ENCODE peak calls at places on chromosomes 12 and 14, in six cellular contexts. One of them, this sample, is unnamed.

GRCh38 chr12:109894939-109895338 is 5.1 kb upstream of the TCHP start:
- DNase-seq in IMR-90: no peak
- DNase-seq in H9: no peak
- DNase-seq in neuronal stem cell: no peak
- DNase-seq in mesenchymal stem cell: no peak
- DNase-seq in H1: no peak
- DNase-seq in this sample: no peak

GRCh38 chr12:131273291-131273845 is 319.7 kb downstream of the ADGRD1 start:
- DNase-seq in IMR-90: no peak
- DNase-seq in H9: no peak
- DNase-seq in neuronal stem cell: no peak
- DNase-seq in mesenchymal stem cell: no peak
- DNase-seq in H1: no peak
- DNase-seq in this sample: no peak

GRCh38 chr14:89767861-89768268 is 186.7 kb downstream of the EFCAB11 start:
- DNase-seq in IMR-90: peak
- DNase-seq in H9: peak
- DNase-seq in neuronal stem cell: peak
- DNase-seq in mesenchymal stem cell: peak
- DNase-seq in H1: no peak
- DNase-seq in this sample: peak

GRCh38 chr14:71143391-71144290 is 236.4 kb downstream of the PCNX1 start:
- DNase-seq in IMR-90: peak
- DNase-seq in H9: no peak
- DNase-seq in neuronal stem cell: no peak
- DNase-seq in mesenchymal stem cell: peak
- DNase-seq in H1: no peak
- DNase-seq in this sample: peak

GRCh38 chr12:119868992-119869391 is 8.1 kb downstream of the CIT start:
- DNase-seq in IMR-90: peak
- DNase-seq in H9: no peak
- DNase-seq in neuronal stem cell: no peak
- DNase-seq in mesenchymal stem cell: no peak
- DNase-seq in H1: no peak
- DNase-seq in this sample: no peak

GRCh38 chr12:56053407-56053893 is 11.7 kb downstream of the RPS26 start:
- DNase-seq in IMR-90: no peak
- DNase-seq in H9: no peak
- DNase-seq in neuronal stem cell: no peak
- DNase-seq in mesenchymal stem cell: no peak
- DNase-seq in H1: no peak
- DNase-seq in this sample: no peak

GRCh38 chr14:96051642-96052540 is 12.7 kb downstream of the C14orf132 start:
- DNase-seq in IMR-90: peak
- DNase-seq in H9: peak
- DNase-seq in neuronal stem cell: no peak
- DNase-seq in mesenchymal stem cell: no peak
- DNase-seq in H1: peak
- DNase-seq in this sample: peak

GRCh38 chr12:117235261-117235660 is 45.0 kb upstream of the FBXO21 start:
- DNase-seq in IMR-90: no peak
- DNase-seq in H9: no peak
- DNase-seq in neuronal stem cell: no peak
- DNase-seq in mesenchymal stem cell: no peak
- DNase-seq in H1: no peak
- DNase-seq in this sample: no peak

GRCh38 chr12:20050166-20050565 is 318.2 kb upstream of the PDE3A start:
- DNase-seq in IMR-90: no peak
- DNase-seq in H9: no peak
- DNase-seq in neuronal stem cell: no peak
- DNase-seq in mesenchymal stem cell: peak
- DNase-seq in H1: no peak
- DNase-seq in this sample: no peak

GRCh38 chr12:70243510-70244331 is 488 bp downstream of the CNOT2 start:
- DNase-seq in IMR-90: peak
- DNase-seq in H9: peak
- DNase-seq in neuronal stem cell: peak
- DNase-seq in mesenchymal stem cell: peak
- DNase-seq in H1: peak
- DNase-seq in this sample: peak

GRCh38 chr12:104956870-104957301 is 1.2 kb downstream of the SLC41A2 start:
- DNase-seq in IMR-90: peak
- DNase-seq in H9: no peak
- DNase-seq in neuronal stem cell: no peak
- DNase-seq in mesenchymal stem cell: no peak
- DNase-seq in H1: no peak
- DNase-seq in this sample: no peak

GRCh38 chr12:116266220-116266619 is 11.3 kb downstream of the MED13L start:
- DNase-seq in IMR-90: peak
- DNase-seq in H9: no peak
- DNase-seq in neuronal stem cell: no peak
- DNase-seq in mesenchymal stem cell: peak
- DNase-seq in H1: no peak
- DNase-seq in this sample: no peak

GRCh38 chr12:103561174-103561573 is 25.9 kb upstream of the STAB2 start:
- DNase-seq in IMR-90: no peak
- DNase-seq in H9: no peak
- DNase-seq in neuronal stem cell: no peak
- DNase-seq in mesenchymal stem cell: peak
- DNase-seq in H1: no peak
- DNase-seq in this sample: peak

GRCh38 chr12:121753844-121754264 is 39.6 kb downstream of the RHOF start:
- DNase-seq in IMR-90: no peak
- DNase-seq in H9: no peak
- DNase-seq in neuronal stem cell: no peak
- DNase-seq in mesenchymal stem cell: no peak
- DNase-seq in H1: no peak
- DNase-seq in this sample: no peak

GRCh38 chr12:49562831-49563230 is 5.1 kb downstream of the MCRS1 start:
- DNase-seq in IMR-90: no peak
- DNase-seq in H9: no peak
- DNase-seq in neuronal stem cell: no peak
- DNase-seq in mesenchymal stem cell: no peak
- DNase-seq in H1: no peak
- DNase-seq in this sample: no peak

GRCh38 chr12:4024701-4025419 is 151.7 kb upstream of the PARP11 start:
- DNase-seq in IMR-90: no peak
- DNase-seq in H9: peak
- DNase-seq in neuronal stem cell: no peak
- DNase-seq in mesenchymal stem cell: no peak
- DNase-seq in H1: peak
- DNase-seq in this sample: no peak

GRCh38 chr12:4030938-4031702 is 157.9 kb upstream of the PARP11 start:
- DNase-seq in IMR-90: peak
- DNase-seq in H9: peak
- DNase-seq in neuronal stem cell: peak
- DNase-seq in mesenchymal stem cell: peak
- DNase-seq in H1: peak
- DNase-seq in this sample: peak

GRCh38 chr12:4026476-4026875 is 153.3 kb upstream of the PARP11 start:
- DNase-seq in IMR-90: no peak
- DNase-seq in H9: no peak
- DNase-seq in neuronal stem cell: no peak
- DNase-seq in mesenchymal stem cell: no peak
- DNase-seq in H1: no peak
- DNase-seq in this sample: no peak

GRCh38 chr12:4027412-4027811 is 154.2 kb upstream of the PARP11 start:
- DNase-seq in IMR-90: peak
- DNase-seq in H9: no peak
- DNase-seq in neuronal stem cell: no peak
- DNase-seq in mesenchymal stem cell: peak
- DNase-seq in H1: no peak
- DNase-seq in this sample: no peak

DNA sequence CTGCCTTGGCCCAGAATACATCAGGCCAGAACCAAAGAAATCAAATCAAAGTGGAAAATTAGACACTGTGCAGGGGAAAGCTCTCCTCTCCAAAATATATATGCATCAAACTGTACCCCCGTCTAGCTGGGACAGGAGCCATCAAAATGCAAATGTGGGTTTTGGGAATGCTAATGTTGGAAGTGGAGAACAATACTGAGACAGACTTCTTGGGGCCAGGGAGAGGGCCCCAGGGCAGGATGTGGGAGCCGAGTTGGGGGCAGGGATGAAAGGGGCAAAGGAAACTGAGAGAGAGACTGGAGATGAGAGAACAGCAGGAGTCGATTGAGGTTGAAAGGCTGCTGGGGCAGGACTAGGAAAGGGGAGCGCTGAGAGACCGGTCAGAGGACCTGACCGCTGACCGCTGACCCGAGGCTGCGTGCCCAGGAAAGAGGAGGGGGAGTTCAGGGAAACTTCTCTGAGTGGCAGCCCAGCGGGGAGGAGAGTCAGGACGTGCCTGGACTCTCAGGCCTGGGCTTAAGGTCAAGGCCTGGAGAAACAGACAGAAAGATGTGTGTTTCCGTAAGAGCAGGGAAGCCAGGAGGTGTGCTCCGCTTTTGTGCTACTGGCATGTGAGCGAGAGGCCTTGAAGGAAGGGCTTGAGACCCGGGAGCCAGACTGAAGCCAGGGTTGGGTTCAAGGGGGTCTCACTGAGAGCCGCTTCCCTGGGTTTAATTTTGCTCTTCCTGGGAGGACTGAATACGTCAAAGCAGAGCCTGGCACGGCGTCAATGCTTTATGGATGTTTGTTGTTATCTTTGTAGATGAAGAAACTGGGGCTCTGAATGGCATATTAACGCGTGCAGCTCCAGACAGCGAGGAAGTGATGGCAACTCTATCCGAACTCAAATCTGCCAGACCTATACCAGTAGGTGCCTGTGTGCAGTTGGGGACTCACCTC is 152.5 kb upstream of the PARP11 start:
- DNase-seq in IMR-90: no peak
- DNase-seq in H9: peak
- DNase-seq in neuronal stem cell: no peak
- DNase-seq in mesenchymal stem cell: peak
- DNase-seq in H1: peak
- DNase-seq in this sample: no peak
- H2BK120ac ChIP-seq in IMR-90: no peak
- H2BK120ac ChIP-seq in H9: no peak
- H2BK120ac ChIP-seq in neuronal stem cell: no peak
- H2BK120ac ChIP-seq in mesenchymal stem cell: peak
- H2BK120ac ChIP-seq in H1: peak
- H2BK120ac ChIP-seq in this sample: peak

DNA sequence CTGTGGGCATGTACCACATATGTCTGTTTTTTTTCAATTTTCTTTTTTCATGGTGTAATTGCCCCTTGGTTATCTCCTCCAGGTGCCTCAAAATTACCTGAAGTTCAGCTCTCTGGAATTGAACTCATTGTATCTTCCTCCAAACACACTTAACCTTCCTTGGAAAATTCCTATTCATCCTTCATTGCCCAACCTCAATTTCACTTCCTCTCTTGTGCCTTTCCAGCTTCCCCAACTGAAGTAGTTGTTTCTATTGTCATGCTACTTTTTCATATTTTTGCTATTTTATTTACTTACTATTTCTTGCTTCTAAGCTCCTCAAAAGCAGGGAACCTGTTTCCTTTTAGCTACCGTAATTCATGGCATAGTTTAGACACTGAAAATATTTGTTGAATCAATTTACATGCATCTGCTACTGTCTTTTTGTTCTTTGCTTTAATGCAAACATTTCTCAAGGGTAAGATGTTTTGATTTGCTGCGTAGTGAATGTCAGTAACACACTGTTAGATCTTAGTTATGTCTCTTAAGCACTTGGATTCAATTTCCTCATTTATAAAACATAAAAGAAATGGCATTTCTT is 37.0 kb upstream of the STXBP6 start:
- DNase-seq in IMR-90: no peak
- DNase-seq in H9: no peak
- DNase-seq in neuronal stem cell: no peak
- DNase-seq in mesenchymal stem cell: no peak
- DNase-seq in H1: no peak
- DNase-seq in this sample: no peak
- H2AFZ ChIP-seq in IMR-90: no peak
- H2AFZ ChIP-seq in H9: no peak
- H2AFZ ChIP-seq in neuronal stem cell: no peak
- H2AFZ ChIP-seq in mesenchymal stem cell: no peak
- H2AFZ ChIP-seq in H1: no peak
- H2AFZ ChIP-seq in this sample: no peak

GRCh38 chr12:107196681-107197080 is 103.3 kb upstream of the CRY1 start:
- DNase-seq in IMR-90: peak
- DNase-seq in H9: no peak
- DNase-seq in neuronal stem cell: no peak
- DNase-seq in mesenchymal stem cell: no peak
- DNase-seq in H1: no peak
- DNase-seq in this sample: no peak
- H2BK120ac ChIP-seq in IMR-90: no peak
- H2BK120ac ChIP-seq in H9: no peak
- H2BK120ac ChIP-seq in neuronal stem cell: no peak
- H2BK120ac ChIP-seq in mesenchymal stem cell: no peak
- H2BK120ac ChIP-seq in H1: no peak
- H2BK120ac ChIP-seq in this sample: no peak

DNA sequence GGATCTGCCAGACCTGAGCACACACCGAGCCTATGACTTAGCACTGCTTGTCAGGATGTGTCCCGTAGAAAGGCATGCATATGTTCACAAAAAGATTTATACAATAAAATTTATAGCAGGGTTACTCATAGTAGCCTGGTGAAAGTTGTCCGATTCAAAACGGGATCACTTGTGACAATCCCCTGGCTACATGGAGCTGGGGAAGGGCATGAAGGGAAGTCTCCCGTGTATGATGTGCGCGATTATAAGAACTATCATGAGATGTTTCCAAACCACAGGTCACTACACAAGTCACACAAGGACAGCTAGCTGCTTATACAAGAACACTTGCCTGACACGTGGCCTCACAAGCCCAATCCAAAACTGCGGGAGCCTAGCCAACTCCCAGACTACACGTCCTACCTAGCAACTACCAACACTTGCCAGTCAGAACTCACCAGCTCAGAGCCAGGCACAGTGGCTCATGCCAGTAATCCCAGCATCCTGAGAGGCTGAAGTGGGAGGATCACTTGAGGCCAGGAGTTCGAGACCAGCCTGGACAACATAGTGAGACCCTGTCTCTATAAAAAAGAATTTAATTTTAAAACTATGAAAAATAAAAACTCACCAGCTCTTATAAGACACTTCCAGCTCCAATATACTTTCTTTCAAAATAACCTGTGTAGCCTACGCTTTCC is 7.5 kb upstream of the CDCA4 start:
- DNase-seq in IMR-90: peak
- DNase-seq in H9: no peak
- DNase-seq in neuronal stem cell: no peak
- DNase-seq in mesenchymal stem cell: peak
- DNase-seq in H1: no peak
- DNase-seq in this sample: no peak
- H2AFZ ChIP-seq in IMR-90: peak
- H2AFZ ChIP-seq in H9: no peak
- H2AFZ ChIP-seq in neuronal stem cell: no peak
- H2AFZ ChIP-seq in mesenchymal stem cell: no peak
- H2AFZ ChIP-seq in H1: no peak
- H2AFZ ChIP-seq in this sample: no peak

DNA sequence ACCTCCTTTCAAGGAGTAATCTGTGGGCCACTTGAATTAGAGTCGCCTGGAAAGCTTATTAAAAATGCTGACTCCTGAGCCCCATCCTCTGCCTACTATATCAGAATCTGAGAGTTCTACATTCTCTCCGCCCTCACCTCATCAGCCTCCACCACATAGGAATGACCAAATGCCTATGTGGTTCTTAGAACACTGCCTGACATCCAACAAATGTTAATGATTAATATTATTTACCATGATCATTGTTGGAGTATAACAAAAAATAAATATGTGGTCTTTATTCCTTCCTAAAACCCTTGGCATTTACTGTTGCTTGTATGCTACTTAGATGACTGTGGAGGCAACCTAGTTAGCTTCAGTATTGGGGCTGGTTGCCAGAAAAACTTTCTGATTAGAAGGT is 91.9 kb downstream of the BBS10 start:
- DNase-seq in IMR-90: no peak
- DNase-seq in H9: no peak
- DNase-seq in neuronal stem cell: no peak
- DNase-seq in mesenchymal stem cell: no peak
- DNase-seq in H1: no peak
- DNase-seq in this sample: no peak
- H2BK120ac ChIP-seq in IMR-90: no peak
- H2BK120ac ChIP-seq in H9: no peak
- H2BK120ac ChIP-seq in neuronal stem cell: no peak
- H2BK120ac ChIP-seq in mesenchymal stem cell: no peak
- H2BK120ac ChIP-seq in H1: no peak
- H2BK120ac ChIP-seq in this sample: no peak